ENCODE peak calls at places on chromosomes 3 and 15, in eight cellular contexts. C is A549, A is IMR-90, Z is lower lobe of right lung, B is thoracic aorta, H is BE2C, Y is uterus, Q is colonic mucosa. F is an unnamed sample.

GRCh38 chr3:180744226-180744625 is 64.9 kb upstream of the CCDC39 start:
- DNase-seq in C (no peak), A (no peak), Z (no peak), B (no peak), H (no peak), Y (no peak), Q (no peak), F (no peak)

GRCh38 chr3:196050597-196050996 is 31.3 kb downstream of the TFRC start:
- DNase-seq in C (no peak), A (no peak), Z (no peak), B (no peak), H (no peak), Y (no peak), Q (no peak), F (no peak)

GRCh38 chr3:186477876-186478275 is 66.3 kb downstream of the CRYGS start:
- DNase-seq in C (no peak), A (no peak), Z (no peak), B (no peak), H (no peak), Y (no peak), Q (no peak), F (no peak)

GRCh38 chr3:145721273-145721805 is 439.6 kb downstream of the PLOD2 start:
- DNase-seq in C (no peak), A (no peak), Z (no peak), B (no peak), H (no peak), Y (no peak), Q (no peak), F (no peak)

GRCh38 chr3:78281381-78281780 is 1241.5 kb downstream of the ROBO2 start:
- DNase-seq in C (no peak), A (no peak), Z (peak), B (no peak), H (peak), Y (no peak), Q (no peak), F (no peak)

GRCh38 chr15:51244366-51244977 is 93.9 kb downstream of the CYP19A1 start:
- DNase-seq in C (no peak), A (peak), Z (no peak), B (no peak), H (no peak), Y (no peak), Q (no peak), F (no peak)

GRCh38 chr3:81382470-81382869 is 379.0 kb downstream of the GBE1 start:
- DNase-seq in C (no peak), A (no peak), Z (no peak), B (no peak), H (no peak), Y (no peak), Q (no peak), F (no peak)

GRCh38 chr3:42493798-42494151 is 8.7 kb upstream of the VIPR1 start:
- DNase-seq in C (no peak), A (no peak), Z (no peak), B (no peak), H (no peak), Y (no peak), Q (peak), F (no peak)

GRCh38 chr3:108117245-108117644 is 26.4 kb upstream of the CD47 start:
- DNase-seq in C (no peak), A (peak), Z (no peak), B (no peak), H (no peak), Y (no peak), Q (no peak), F (no peak)

GRCh38 chr15:32641517-32642059 is at the start of gene SCG5:
- DNase-seq in C (no peak), A (peak), Z (no peak), B (no peak), H (peak), Y (peak), Q (peak), F (peak)

GRCh38 chr15:66657062-66658020 is 44.7 kb upstream of the SMAD6 start:
- DNase-seq in C (no peak), A (no peak), Z (no peak), B (no peak), H (no peak), Y (no peak), Q (no peak), F (peak)

GRCh38 chr3:174125267-174125844 is 727.8 kb downstream of the NLGN1 start:
- DNase-seq in C (no peak), A (peak), Z (no peak), B (no peak), H (peak), Y (no peak), Q (no peak), F (peak)

GRCh38 chr3:113293348-113293747 is 82.0 kb downstream of the BOC start:
- DNase-seq in C (no peak), A (no peak), Z (no peak), B (no peak), H (no peak), Y (no peak), Q (no peak), F (no peak)

GRCh38 chr3:41893977-41894376 is 67.9 kb downstream of the ULK4 start:
- DNase-seq in C (peak), A (peak), Z (no peak), B (no peak), H (no peak), Y (no peak), Q (peak), F (peak)

GRCh38 chr15:78418681-78419080 is 19.3 kb upstream of the IREB2 start:
- DNase-seq in C (no peak), A (no peak), Z (no peak), B (no peak), H (no peak), Y (no peak), Q (peak), F (no peak)

GRCh38 chr3:197317250-197317963 is 19.0 kb upstream of the DLG1 start:
- DNase-seq in C (no peak), A (peak), Z (no peak), B (no peak), H (no peak), Y (no peak), Q (no peak), F (peak)

GRCh38 chr3:158094917-158095301 is 11.3 kb downstream of the SHOX2 start:
- DNase-seq in C (no peak), A (no peak), Z (no peak), B (no peak), H (no peak), Y (no peak), Q (no peak), F (no peak)
- H3K4me3 ChIP-seq in C (no peak), A (no peak), Z (no peak), B (peak), H (no peak), Y (no peak), Q (no peak), F (no peak)

GRCh38 chr15:92053727-92054316 is 200.3 kb downstream of the SLCO3A1 start:
- DNase-seq in C (no peak), A (no peak), Z (no peak), B (no peak), H (no peak), Y (no peak), Q (no peak), F (no peak)
- TF ChIP-seq CTCF in C (peak), A (no peak), Z (peak), B (peak), H (peak), Y (no peak), Q (no peak), F (peak)

DNA sequence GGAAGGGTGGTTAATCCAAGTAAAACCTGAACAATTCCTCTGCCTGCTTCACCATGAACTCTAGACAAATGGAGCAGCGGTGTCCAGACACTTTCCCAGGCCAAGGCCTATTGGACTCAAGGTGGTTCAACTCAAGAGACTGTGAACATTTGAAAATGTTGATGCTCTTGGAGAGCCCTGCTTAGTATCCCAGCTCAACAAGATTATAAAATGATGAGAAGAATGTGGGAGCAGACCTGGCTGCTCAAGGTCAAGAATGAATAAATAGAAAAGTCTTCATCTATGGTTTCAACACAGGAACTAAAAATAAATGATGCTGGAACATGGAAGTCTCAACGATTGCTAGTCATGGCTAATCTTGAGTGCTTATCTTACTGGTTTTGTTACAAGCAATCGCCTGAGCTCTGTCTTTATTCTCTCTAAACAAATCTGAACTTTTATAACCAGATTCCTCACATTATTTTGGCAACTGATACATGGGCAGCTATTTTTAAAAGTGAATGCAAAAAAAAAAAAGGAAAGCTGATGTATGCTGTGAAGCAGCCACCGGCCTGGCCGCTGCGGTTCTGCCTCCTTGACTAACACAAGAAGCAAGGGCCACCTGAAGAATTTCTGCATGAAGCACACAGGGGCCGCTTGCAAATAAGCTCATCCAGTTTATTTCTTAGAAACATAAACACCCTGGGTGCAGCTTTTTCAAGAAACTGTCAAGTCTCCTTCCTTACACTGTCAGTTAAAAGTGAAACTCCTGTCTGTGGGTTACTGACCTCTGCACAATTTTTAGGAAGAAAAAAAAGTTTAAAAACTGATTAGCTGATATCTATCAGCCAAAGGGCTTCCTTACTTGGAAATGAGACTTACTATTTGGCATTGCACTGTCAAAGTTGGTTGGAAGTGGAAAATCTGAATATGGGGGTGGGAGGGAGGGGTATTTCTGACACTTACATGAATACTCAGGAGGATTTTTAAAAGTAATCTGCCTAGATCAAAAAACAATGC is 120.1 kb upstream of the ARHGEF3 start:
- DNase-seq in C (no peak), A (peak), Z (no peak), B (no peak), H (no peak), Y (no peak), Q (no peak), F (peak)
- H3K4me3 ChIP-seq in C (no peak), A (no peak), Z (peak), B (peak), H (no peak), Y (peak), Q (no peak), F (no peak)

GRCh38 chr3:45872569-45872968 is 13.8 kb upstream of the CCR9 start:
- DNase-seq in C (no peak), A (no peak), Z (no peak), B (no peak), H (no peak), Y (no peak), Q (no peak), F (no peak)

GRCh38 chr3:45871834-45872233 is 14.5 kb upstream of the CCR9 start:
- DNase-seq in C (no peak), A (no peak), Z (no peak), B (no peak), H (no peak), Y (no peak), Q (no peak), F (no peak)

GRCh38 chr3:45868213-45868612 is 18.1 kb upstream of the CCR9 start:
- DNase-seq in C (no peak), A (no peak), Z (no peak), B (no peak), H (no peak), Y (no peak), Q (no peak), F (no peak)

GRCh38 chr3:45869638-45870037 is 16.7 kb upstream of the CCR9 start:
- DNase-seq in C (no peak), A (no peak), Z (no peak), B (no peak), H (no peak), Y (no peak), Q (no peak), F (no peak)

GRCh38 chr3:45870099-45870498 is 16.2 kb upstream of the CCR9 start:
- DNase-seq in C (no peak), A (no peak), Z (no peak), B (no peak), H (no peak), Y (no peak), Q (no peak), F (no peak)
- TF ChIP-seq CTCF in C (no peak), A (no peak), Z (no peak), B (no peak), H (no peak), Y (no peak), Q (no peak), F (no peak)

DNA sequence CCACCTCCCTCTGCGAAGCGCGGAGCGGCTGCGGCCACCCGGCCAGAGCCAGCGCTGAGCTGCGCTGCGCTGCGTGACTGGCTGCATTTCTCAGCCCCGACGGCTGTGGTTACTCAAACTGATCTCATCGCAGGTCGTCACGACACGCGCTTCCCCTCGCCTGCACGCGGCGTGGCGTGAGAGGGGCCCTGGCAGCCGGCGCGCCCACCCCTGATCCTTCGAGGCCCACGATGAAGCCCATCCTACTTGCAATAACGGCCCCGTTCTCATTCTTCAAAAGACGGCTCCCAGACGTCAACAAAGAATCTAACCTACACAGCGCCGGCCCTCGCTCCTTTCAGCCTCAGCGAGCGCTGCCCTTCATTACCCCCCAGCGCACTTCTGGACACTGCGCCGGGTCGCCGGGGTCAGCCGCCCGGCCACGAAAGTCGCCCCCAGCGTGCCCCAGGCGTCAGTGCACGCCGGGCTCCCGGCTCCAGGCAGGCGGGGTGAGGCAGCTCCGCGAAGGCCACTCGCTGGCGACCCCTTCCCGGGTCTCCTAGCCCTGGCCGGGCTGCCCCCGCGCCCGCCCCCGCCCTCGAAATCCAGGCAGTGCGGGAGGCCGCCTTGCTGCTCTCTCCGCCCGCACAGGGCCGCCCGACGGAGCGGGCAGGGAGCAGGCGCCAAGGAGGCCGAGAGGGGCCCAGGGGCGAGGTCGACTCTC is 9.9 kb upstream of the LEKR1 start:
- DNase-seq in C (peak), A (peak), Z (peak), B (no peak), H (peak), Y (peak), Q (peak), F (peak)
- H3K4me3 ChIP-seq in C (peak), A (peak), Z (peak), B (peak), H (peak), Y (peak), Q (peak), F (peak)

GRCh38 chr3:129608087-129608935 is 1.8 kb upstream of the PLXND1 start:
- DNase-seq in C (peak), A (peak), Z (no peak), B (no peak), H (peak), Y (no peak), Q (no peak), F (peak)
- TF ChIP-seq CTCF in C (no peak), A (peak), Z (peak), B (no peak), H (peak), Y (no peak), Q (no peak), F (peak)

DNA sequence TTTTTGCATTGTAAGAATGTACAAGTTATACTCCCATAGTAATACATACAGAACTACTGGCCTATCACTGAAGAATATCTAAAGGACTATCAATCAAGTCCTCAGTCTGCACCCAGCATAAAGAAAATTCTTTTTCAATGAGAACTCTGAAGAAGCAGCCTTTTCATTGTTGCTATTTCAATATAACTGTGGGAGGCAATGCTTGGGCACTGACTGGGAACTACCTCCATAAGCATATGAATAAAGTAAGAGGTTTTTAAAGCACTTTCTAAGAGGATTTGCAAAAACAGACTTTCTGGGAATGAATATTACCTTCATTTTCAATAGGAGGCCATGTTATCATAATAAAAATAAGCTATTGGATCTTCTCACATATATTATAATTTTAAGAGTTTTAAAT is 24.6 kb upstream of the NECTIN3 start:
- DNase-seq in C (no peak), A (no peak), Z (no peak), B (no peak), H (no peak), Y (no peak), Q (no peak), F (no peak)
- H3K4me3 ChIP-seq in C (no peak), A (no peak), Z (no peak), B (no peak), H (no peak), Y (no peak), Q (no peak), F (no peak)

GRCh38 chr15:68656438-68656739 is 77.6 kb downstream of the CORO2B start:
- DNase-seq in C (no peak), A (no peak), Z (no peak), B (no peak), H (no peak), Y (no peak), Q (no peak), F (no peak)

GRCh38 chr15:68654786-68655560 is 76.2 kb downstream of the CORO2B start:
- DNase-seq in C (no peak), A (no peak), Z (no peak), B (no peak), H (no peak), Y (peak), Q (no peak), F (no peak)

GRCh38 chr15:68658151-68658550 is 79.4 kb downstream of the CORO2B start:
- DNase-seq in C (no peak), A (no peak), Z (no peak), B (no peak), H (no peak), Y (peak), Q (no peak), F (no peak)

GRCh38 chr15:68655686-68656437 is 77.1 kb downstream of the CORO2B start:
- DNase-seq in C (no peak), A (no peak), Z (no peak), B (no peak), H (no peak), Y (peak), Q (no peak), F (no peak)

DNA sequence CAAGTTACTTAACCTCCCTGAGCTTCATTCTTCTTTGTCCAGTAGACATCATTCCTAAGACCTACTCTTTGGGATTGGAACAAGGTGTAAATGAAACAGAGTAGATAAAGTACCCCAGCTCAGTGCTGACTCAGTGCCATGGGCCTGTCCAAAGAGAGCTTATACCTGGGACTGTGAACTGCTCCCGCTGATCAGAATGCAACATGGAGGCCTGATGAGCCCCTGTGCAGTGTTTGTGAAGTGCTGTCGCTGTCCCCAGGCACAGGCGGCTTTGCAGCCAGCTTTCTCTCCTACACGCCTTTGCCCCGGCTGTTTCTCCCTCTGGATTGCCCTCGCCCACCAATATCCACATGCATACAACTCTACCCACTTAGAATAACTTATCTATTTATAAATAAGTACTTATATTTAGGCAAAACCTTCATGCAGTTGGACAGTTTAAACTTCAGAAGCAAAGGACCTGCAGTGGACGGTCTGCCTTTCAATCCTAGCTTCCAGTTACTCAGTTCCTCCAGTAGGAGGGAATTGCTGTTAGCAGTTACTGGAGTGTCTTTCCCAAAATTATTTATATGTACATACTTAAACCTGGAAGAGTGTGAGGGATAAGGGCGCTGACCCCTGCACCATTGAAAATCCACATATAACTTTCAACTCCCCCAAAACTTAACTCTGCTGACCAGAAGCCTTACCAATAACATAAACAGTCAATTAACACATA is 80.0 kb downstream of the CORO2B start:
- DNase-seq in C (no peak), A (no peak), Z (no peak), B (no peak), H (no peak), Y (no peak), Q (no peak), F (no peak)
- TF ChIP-seq CTCF in C (no peak), A (no peak), Z (no peak), B (no peak), H (peak), Y (no peak), Q (no peak), F (no peak)

GRCh38 chr3:169674090-169674489 is 10.6 kb upstream of the MECOM start:
- DNase-seq in C (no peak), A (no peak), Z (no peak), B (no peak), H (no peak), Y (no peak), Q (no peak), F (no peak)
- H3K4me3 ChIP-seq in C (no peak), A (no peak), Z (no peak), B (no peak), H (no peak), Y (no peak), Q (no peak), F (no peak)

GRCh38 chr3:127082066-127082465 is 99.2 kb downstream of the PLXNA1 start:
- DNase-seq in C (no peak), A (no peak), Z (peak), B (no peak), H (no peak), Y (no peak), Q (no peak), F (no peak)
- TF ChIP-seq CTCF in C (no peak), A (no peak), Z (no peak), B (no peak), H (no peak), Y (no peak), Q (no peak), F (no peak)